ENCODE peak calls at places on chromosomes 6 and 20, in nine cellular contexts. R is bronchial epithelial cell; M is tibial nerve; O is colonic mucosa; K is CD8-positive, alpha-beta T cell; W is GM23338; V is HFFc6; F is OCI-LY7; I is HFF-Myc. L is an unnamed sample.

GRCh38 chr20:46128310-46129151 is 10.4 kb downstream of the CD40 start:
- DNase-seq in W (peak; percentile 70), I (no peak), K (no peak), V (no peak), M (peak; percentile 22), F (peak; percentile 17), R (no peak), O (no peak), L (no peak)

GRCh38 chr20:23161968-23162696 is 76.0 kb upstream of the CD93 start:
- DNase-seq in W (no peak), I (no peak), R (peak; percentile 98), V (no peak), K (no peak), F (no peak), O (peak; percentile 90), M (peak; percentile 90), L (peak; percentile 100)

GRCh38 chr20:46683939-46684750 is 5.1 kb downstream of the TP53RK start:
- DNase-seq in V (peak; percentile 73), O (peak; percentile 53), K (no peak), I (peak; percentile 70), R (peak; percentile 74), F (no peak), M (peak; percentile 32), W (peak; percentile 92), L (no peak)

GRCh38 chr6:33633462-33634158 is 12.5 kb downstream of the ITPR3 start:
- DNase-seq in V (peak; percentile 50), I (no peak), W (peak; percentile 72), F (peak; percentile 44), K (peak; percentile 76), M (no peak), R (peak; percentile 52), O (peak; percentile 76), L (peak; percentile 73)

GRCh38 chr20:40449974-40450616 is 238.9 kb downstream of the MAFB start:
- DNase-seq in W (no peak), M (no peak), R (peak; percentile 61), V (no peak), K (no peak), F (no peak), O (no peak), I (no peak), L (no peak)

GRCh38 chr6:87483929-87484328 is 11.2 kb downstream of the SLC35A1 start:
- DNase-seq in O (no peak), I (peak; percentile 46), V (peak; percentile 28), M (no peak), W (peak; percentile 87), K (no peak), F (peak; percentile 57), R (peak; percentile 35), L (peak; percentile 43)

GRCh38 chr6:190596-191395 is 101.5 kb upstream of the DUSP22 start:
- DNase-seq in K (no peak), R (peak; percentile 19), M (no peak), I (no peak), W (peak; percentile 33), V (no peak), O (no peak), F (peak; percentile 61), L (peak; percentile 42)

GRCh38 chr6:155943635-155944034 is 488.0 kb upstream of the NOX3 start:
- DNase-seq in W (no peak), I (no peak), O (no peak), R (peak; percentile 15), K (no peak), F (no peak), V (peak; percentile 52), M (no peak), L (no peak)

GRCh38 chr6:2971420-2972218 is at the start of gene SERPINB6:
- DNase-seq in O (peak; percentile 89), I (no peak), K (peak; percentile 67), F (no peak), V (peak; percentile 74), M (peak; percentile 83), W (peak; percentile 58), R (no peak), L (peak; percentile 59)

GRCh38 chr20:19073584-19074198 is 138.8 kb upstream of the SLC24A3 start:
- DNase-seq in K (no peak), M (no peak), I (no peak), W (peak; percentile 81), F (peak; percentile 22), V (no peak), O (no peak), R (no peak), L (peak; percentile 29)

GRCh38 chr6:161429921-161430490 is 156.1 kb upstream of the AGPAT4 start:
- DNase-seq in O (no peak), W (no peak), M (no peak), I (no peak), V (no peak), K (no peak), R (no peak), F (no peak), L (no peak)

GRCh38 chr20:32483351-32484220 is 101.5 kb downstream of the NOL4L start:
- DNase-seq in K (peak; percentile 76), V (peak; percentile 80), I (no peak), F (peak; percentile 41), W (peak; percentile 96), M (no peak), R (peak; percentile 20), O (peak; percentile 80), L (peak; percentile 63)

GRCh38 chr20:39395478-39396291 is 433.5 kb downstream of the DHX35 start:
- DNase-seq in I (no peak), M (no peak), O (no peak), W (no peak), K (no peak), V (no peak), F (no peak), R (no peak), L (no peak)

GRCh38 chr20:39009348-39009747 is 47.2 kb downstream of the DHX35 start:
- DNase-seq in R (no peak), M (no peak), I (no peak), V (no peak), F (no peak), O (peak; percentile 39), K (no peak), W (no peak), L (no peak)

GRCh38 chr6:33863084-33863483 is 59.3 kb upstream of the MLN start:
- DNase-seq in K (no peak), R (no peak), O (no peak), M (no peak), I (no peak), F (no peak), W (no peak), V (no peak), L (no peak)

GRCh38 chr6:145530454-145530853 is 204.9 kb downstream of the EPM2A start:
- DNase-seq in W (no peak), O (no peak), V (no peak), K (no peak), F (no peak), M (no peak), I (no peak), R (no peak), L (no peak)

GRCh38 chr6:145531822-145532221 is 203.5 kb downstream of the EPM2A start:
- DNase-seq in F (no peak), V (no peak), K (no peak), I (no peak), R (no peak), M (no peak), W (peak; percentile 55), O (no peak), L (no peak)

GRCh38 chr6:145534986-145535385 is 200.3 kb downstream of the EPM2A start:
- DNase-seq in F (no peak), I (no peak), V (no peak), O (no peak), M (no peak), W (no peak), K (no peak), R (no peak), L (no peak)

GRCh38 chr6:145531032-145531431 is 204.3 kb downstream of the EPM2A start:
- DNase-seq in I (no peak), M (no peak), K (no peak), O (no peak), W (peak; percentile 39), V (no peak), R (no peak), F (no peak), L (no peak)

DNA sequence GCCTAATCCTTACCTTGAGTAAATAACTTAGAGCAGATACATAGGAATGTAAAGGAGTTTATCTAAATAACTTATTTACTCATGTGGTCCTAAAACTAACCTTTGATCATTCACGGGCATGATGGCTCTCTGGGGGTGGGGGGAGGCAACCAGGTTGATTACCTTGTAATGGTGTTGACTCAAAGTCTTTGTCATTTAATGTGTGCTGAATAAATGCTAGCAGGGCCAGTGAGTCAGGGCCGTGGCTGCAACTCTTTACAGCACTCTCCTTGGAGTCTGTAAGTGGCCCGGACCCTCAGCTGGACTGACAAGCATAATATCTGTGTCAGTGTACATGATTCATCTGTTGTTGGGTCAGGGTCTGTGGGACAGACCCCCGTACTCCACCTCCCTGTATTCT is 203.0 kb downstream of the EPM2A start:
- DNase-seq in I (no peak), K (no peak), W (peak; percentile 62), R (no peak), F (no peak), V (no peak), M (no peak), O (no peak), L (no peak)
- TF ChIP-seq CTCF in I (no peak), K (no peak), W (no peak), R (no peak), F (no peak), V (no peak), M (no peak), O (no peak), L (no peak)

DNA sequence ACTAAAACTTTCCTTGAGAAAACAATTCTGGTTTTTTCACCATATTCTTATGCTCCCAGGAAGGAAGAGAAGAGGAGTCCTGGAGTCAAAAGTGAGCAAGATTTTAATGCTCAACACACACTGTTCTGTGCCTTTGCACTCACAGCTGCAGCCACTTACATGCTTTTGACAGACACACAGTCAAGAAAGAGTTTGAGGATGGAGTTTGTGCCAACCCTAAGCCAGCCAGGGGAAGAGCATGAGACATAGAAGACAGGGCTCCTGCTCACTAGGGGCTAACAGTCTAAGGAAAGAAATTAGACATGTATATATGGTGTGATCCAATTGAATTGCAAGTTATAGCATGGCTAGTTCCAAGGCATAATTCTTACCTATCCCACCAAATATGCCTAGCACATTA is 37.1 kb upstream of the IL17A start:
- DNase-seq in I (no peak), W (no peak), M (no peak), V (no peak), F (no peak), K (no peak), O (no peak), R (no peak), L (no peak)
- TF ChIP-seq CTCF in I (no peak), W (no peak), M (no peak), V (no peak), F (no peak), K (no peak), O (no peak), R (no peak), L (no peak)

GRCh38 chr20:37901667-37902503 is 1.0 kb upstream of the VSTM2L start:
- DNase-seq in K (no peak), F (peak; percentile 39), R (peak; percentile 65), M (no peak), O (peak; percentile 35), V (peak; percentile 30), W (peak; percentile 82), I (peak; percentile 17), L (peak; percentile 81)
- TF ChIP-seq CTCF in K (no peak), F (peak; percentile 65), R (peak; percentile 66), M (no peak), O (peak; percentile 24), V (peak; percentile 54), W (peak; percentile 89), I (peak; percentile 49), L (peak; percentile 45)

DNA sequence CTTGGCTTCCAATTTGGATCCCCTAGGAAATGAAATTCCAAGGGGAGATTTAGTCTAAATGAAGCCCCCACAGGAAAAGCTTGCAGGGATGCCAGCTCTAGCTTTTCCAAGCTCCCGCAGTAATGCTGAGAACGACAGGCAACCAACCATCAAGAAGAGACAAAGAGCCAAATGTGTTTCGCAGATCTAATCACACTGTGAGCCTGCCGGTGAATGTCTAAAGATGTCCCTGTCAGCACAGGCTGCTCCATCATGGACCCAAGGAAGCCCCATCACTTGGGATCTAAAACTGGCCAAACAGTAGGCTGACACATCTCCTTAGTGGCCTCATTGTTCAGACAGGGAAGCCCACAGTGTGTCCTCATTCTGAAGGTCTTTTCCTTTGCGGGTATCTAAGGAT is 230.0 kb downstream of the HIVEP2 start:
- DNase-seq in V (no peak), W (no peak), I (no peak), R (no peak), M (no peak), K (no peak), O (no peak), F (no peak), L (no peak)
- TF ChIP-seq CTCF in V (no peak), W (no peak), I (no peak), R (no peak), M (no peak), K (no peak), O (no peak), F (no peak), L (no peak)